ENCODE peak calls at places on chromosome 21, in four cellular contexts. L is mesendoderm, M is IMR-90, I is neural progenitor cell. T is an unnamed sample.

GRCh38 chr21:33870768-33871167 is 44.8 kb downstream of the ATP5PO start:
- DNase-seq in L (no peak), M (peak; percentile 31), I (no peak), T (no peak)

GRCh38 chr21:15775291-15775690 is 45.5 kb downstream of the USP25 start:
- DNase-seq in L (peak; percentile 44), M (no peak), I (no peak), T (no peak)

GRCh38 chr21:37542512-37542911 is 175.9 kb downstream of the DYRK1A start:
- DNase-seq in L (no peak), M (no peak), I (no peak), T (no peak)

GRCh38 chr21:26115899-26116298 is 54.7 kb downstream of the APP start:
- DNase-seq in L (no peak), M (peak; percentile 75), I (no peak), T (no peak)

GRCh38 chr21:25708467-25709065 is 26.1 kb downstream of the ATP5PF start:
- DNase-seq in L (peak; percentile 37), M (peak; percentile 56), I (peak; percentile 51), T (no peak)

GRCh38 chr21:45202889-45203288 is 84.8 kb downstream of the POFUT2 start:
- DNase-seq in L (no peak), M (no peak), I (no peak), T (no peak)

GRCh38 chr21:33071878-33072306 is 2.0 kb downstream of the OLIG1 start:
- DNase-seq in L (peak; percentile 27), M (peak; percentile 10), I (peak; percentile 59), T (no peak)

GRCh38 chr21:18461743-18462142 is 58.2 kb upstream of the TMPRSS15 start:
- DNase-seq in L (no peak), M (no peak), I (no peak), T (no peak)

GRCh38 chr21:44480200-44481065 is 25.1 kb downstream of the LRRC3 start:
- DNase-seq in L (no peak), M (no peak), I (no peak), T (no peak)

GRCh38 chr21:43193651-43194302 is 25.0 kb downstream of the CRYAA start:
- DNase-seq in L (no peak), M (peak; percentile 89), I (no peak), T (no peak)

GRCh38 chr21:44065428-44065827 is 41.8 kb upstream of the PWP2 start:
- DNase-seq in L (no peak), M (peak; percentile 57), I (no peak), T (no peak)

GRCh38 chr21:29436143-29436542 is 137.4 kb downstream of the BACH1 start:
- DNase-seq in L (no peak), M (no peak), I (no peak), T (no peak)

GRCh38 chr21:43805275-43805800 is 16.0 kb downstream of the RRP1 start:
- DNase-seq in L (no peak), M (no peak), I (no peak), T (no peak)

GRCh38 chr21:26758083-26758861 is 86.9 kb downstream of the ADAMTS1 start:
- DNase-seq in L (no peak), M (no peak), I (no peak), T (no peak)

GRCh38 chr21:26506951-26507350 is 66.1 kb downstream of the CYYR1 start:
- DNase-seq in L (no peak), M (peak; percentile 7), I (no peak), T (no peak)

GRCh38 chr21:36672737-36673136 is 26.2 kb upstream of the SIM2 start:
- DNase-seq in L (no peak), M (no peak), I (no peak), T (no peak)

GRCh38 chr21:43280949-43281633 is 112.3 kb downstream of the CRYAA start:
- DNase-seq in L (no peak), M (no peak), I (no peak), T (no peak)

GRCh38 chr21:32611471-32611997 is 643 bp downstream of the CFAP298 start:
- DNase-seq in L (peak; percentile 42), M (peak; percentile 18), I (peak; percentile 57), T (no peak)

GRCh38 chr21:36929622-36930021 is 36.8 kb downstream of the HLCS start:
- DNase-seq in L (peak; percentile 25), M (peak; percentile 49), I (peak; percentile 16), T (no peak)

GRCh38 chr21:26840912-26841311 is 4.3 kb downstream of the ADAMTS1 start:
- DNase-seq in L (peak; percentile 46), M (peak; percentile 76), I (no peak), T (no peak)

GRCh38 chr21:31930001-31930400 is 57.2 kb downstream of the HUNK start:
- DNase-seq in L (no peak), M (no peak), I (no peak), T (no peak)

GRCh38 chr21:28489197-28489596 is 503.5 kb downstream of the LTN1 start:
- DNase-seq in L (no peak), M (no peak), I (no peak), T (no peak)

GRCh38 chr21:34243562-34243961 is 120.2 kb upstream of the KCNE2 start:
- DNase-seq in L (peak; percentile 61), M (peak; percentile 11), I (peak; percentile 27), T (no peak)

GRCh38 chr21:33761104-33762036 is 119.1 kb downstream of the ITSN1 start:
- DNase-seq in L (peak; percentile 54), M (peak; percentile 99), I (no peak), T (no peak)

GRCh38 chr21:27406297-27407009 is 439.6 kb upstream of the ADAMTS5 start:
- DNase-seq in L (peak; percentile 11), M (peak; percentile 79), I (no peak), T (no peak)

GRCh38 chr21:36584980-36585940 is 105.3 kb upstream of the CLDN14 start:
- DNase-seq in L (peak; percentile 6), M (no peak), I (no peak), T (no peak)

GRCh38 chr21:43321111-43321510 is 105.8 kb downstream of the SIK1 start:
- DNase-seq in L (no peak), M (peak; percentile 37), I (no peak), T (no peak)

GRCh38 chr21:14864211-14865021 is 200.4 kb downstream of the NRIP1 start:
- DNase-seq in L (peak; percentile 86), M (peak; percentile 86), I (peak; percentile 69), T (peak; percentile 85)

DNA sequence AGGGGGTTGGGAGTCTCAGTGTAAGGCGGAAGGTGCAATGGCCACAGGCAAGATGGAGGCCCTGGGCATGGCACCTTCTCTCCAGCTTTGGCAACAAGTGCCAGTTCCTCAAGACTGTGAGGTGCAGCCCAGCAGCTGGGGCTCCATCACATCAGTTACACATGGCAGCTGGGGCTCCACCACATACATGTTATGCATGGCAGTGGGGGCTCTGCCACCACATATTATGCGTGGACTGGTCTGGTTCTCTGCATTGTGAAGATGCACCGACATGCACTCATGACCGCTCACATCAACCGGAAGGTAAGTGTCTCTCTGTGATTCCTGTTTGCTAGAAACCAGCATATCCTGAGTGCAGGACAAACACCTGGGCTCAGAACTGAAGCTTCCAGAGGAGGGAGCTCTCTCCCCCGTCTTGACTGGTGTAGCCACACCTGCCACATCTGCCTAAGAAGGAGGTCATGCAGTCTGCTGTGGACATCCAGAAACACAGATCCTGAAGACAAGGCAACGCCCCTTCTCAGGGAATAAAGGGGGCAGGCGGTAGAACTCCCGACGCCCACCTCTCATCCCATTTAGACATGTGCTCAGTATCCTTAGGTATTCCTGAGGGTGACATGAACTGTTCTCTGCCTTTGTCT is 104.1 kb upstream of the TMPRSS2 start:
- DNase-seq in L (peak; percentile 76), M (peak; percentile 15), I (peak; percentile 64), T (no peak)
- H3K27ac ChIP-seq in L (no peak overlapping the region), M (no peak overlapping the region), I (no peak overlapping the region), T (no peak overlapping the region)

GRCh38 chr21:16841917-16842316 is 670.9 kb upstream of the CXADR start:
- DNase-seq in L (no peak), M (no peak), I (no peak), T (no peak)
- H3K27ac ChIP-seq in L (no peak overlapping the region), M (no peak overlapping the region), I (no peak overlapping the region), T (no peak overlapping the region)

GRCh38 chr21:38997051-38997450 is 186.2 kb downstream of the PSMG1 start:
- DNase-seq in L (no peak), M (no peak), I (no peak), T (no peak)

GRCh38 chr21:38999148-38999547 is 184.1 kb downstream of the PSMG1 start:
- DNase-seq in L (no peak), M (peak; percentile 64), I (no peak), T (no peak)

GRCh38 chr21:38997756-38998155 is 185.5 kb downstream of the PSMG1 start:
- DNase-seq in L (no peak), M (no peak), I (no peak), T (no peak)

GRCh38 chr21:39001341-39001740 is 181.9 kb downstream of the PSMG1 start:
- DNase-seq in L (no peak), M (peak; percentile 39), I (no peak), T (no peak)

GRCh38 chr21:39000496-39000895 is 182.8 kb downstream of the PSMG1 start:
- DNase-seq in L (no peak), M (peak; percentile 46), I (no peak), T (no peak)
- H3K27ac ChIP-seq in L (no peak overlapping the region), M (no peak overlapping the region), I (no peak overlapping the region), T (no peak overlapping the region)

DNA sequence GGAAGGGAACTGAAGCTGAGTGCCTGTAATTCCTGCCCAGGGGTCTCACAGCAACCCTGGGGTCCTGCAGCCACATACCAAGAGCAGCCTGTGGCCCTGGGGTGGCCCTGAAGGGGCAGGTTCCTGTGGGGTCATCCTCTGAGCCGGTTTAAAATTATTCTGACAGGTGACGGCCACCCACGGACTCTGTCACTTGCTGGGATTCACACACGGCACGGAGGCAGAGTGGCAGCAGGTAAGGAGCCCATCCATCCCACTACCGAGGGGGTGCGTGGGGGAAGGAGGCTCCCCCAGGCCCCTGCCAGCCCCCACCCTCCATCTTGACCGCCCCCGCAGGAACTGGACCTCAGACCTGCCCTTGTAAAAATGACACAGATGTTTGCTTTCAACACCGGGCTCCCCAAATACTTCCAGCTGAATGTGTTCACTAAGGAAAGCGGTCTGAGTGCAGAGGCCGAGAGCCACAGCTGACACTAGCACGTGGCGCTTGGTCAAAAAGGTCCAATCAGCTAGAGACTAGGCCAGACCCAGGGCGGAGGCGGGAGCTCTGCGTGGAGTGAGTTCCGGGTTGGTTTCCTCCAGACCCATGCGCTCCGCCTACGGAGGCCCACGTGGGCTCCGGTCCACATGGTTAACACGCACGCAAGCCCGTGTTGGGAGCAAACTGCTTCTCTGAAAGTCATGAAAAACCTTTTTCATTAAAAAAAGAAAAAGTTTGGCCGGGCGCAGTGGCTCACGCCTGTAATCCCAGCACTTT is 10.0 kb downstream of the YBEY start:
- DNase-seq in L (peak; percentile 76), M (peak; percentile 32), I (no peak), T (peak; percentile 60)
- H3K27ac ChIP-seq in L (no peak overlapping the region), M (no peak overlapping the region), I (peak overlapping the region; percentile 29), T (no peak overlapping the region)

T was measured in substantia nigra.